ENCODE peak calls at places on chromosomes 3 and 15, in five cellular contexts. S, D, L, F and M are unnamed samples. For H3K4me1, the result is how much of the 10 kb centered on the place peaks cover.

GRCh38 chr3:105427332-105427731 is 60.6 kb downstream of the ALCAM start:
- DNase-seq in D (no peak), S (no peak), L (no peak), F (no peak), M (no peak)

GRCh38 chr3:4928277-4928789 is 50.9 kb upstream of the BHLHE40 start:
- DNase-seq in F (no peak), S (no peak), L (no peak), D (no peak), M (no peak)

GRCh38 chr3:115819785-115820384 is 196.6 kb downstream of the GAP43 start:
- DNase-seq in D (peak), S (peak), F (no peak), L (peak), M (peak)

GRCh38 chr3:188950832-188951489 is 220.8 kb upstream of the TPRG1 start:
- DNase-seq in F (peak), S (peak), D (peak), L (peak), M (peak)

GRCh38 chr3:45528429-45528828 is 66.1 kb upstream of the LIMD1 start:
- DNase-seq in L (no peak), F (no peak), S (no peak), D (no peak), M (no peak)

GRCh38 chr15:46456431-46456830 is 821.6 kb downstream of the SQOR start:
- DNase-seq in F (no peak), D (no peak), S (no peak), L (no peak), M (no peak)

GRCh38 chr3:73719413-73719831 is 94.7 kb upstream of the PDZRN3 start:
- DNase-seq in L (peak), D (no peak), S (no peak), F (no peak), M (no peak)

GRCh38 chr3:184526158-184526483 is 35.5 kb upstream of the EPHB3 start:
- DNase-seq in S (peak), F (no peak), L (no peak), D (no peak), M (no peak)

GRCh38 chr3:29758108-29759020 is 477.5 kb downstream of the RBMS3 start:
- DNase-seq in D (no peak), S (no peak), F (no peak), L (peak), M (no peak)

GRCh38 chr3:170330366-170330765 is 27.1 kb upstream of the SKIL start:
- DNase-seq in F (no peak), L (peak), S (no peak), D (peak), M (peak)

GRCh38 chr3:58059349-58060321 is 51.4 kb downstream of the FLNB start:
- DNase-seq in S (no peak), L (peak), F (peak), D (peak), M (peak)

GRCh38 chr15:75672646-75673425 is 25.1 kb downstream of the SNX33 start:
- DNase-seq in S (no peak), L (peak), D (no peak), F (no peak), M (peak)

GRCh38 chr3:122123885-122124284 is 59.6 kb upstream of the CASR start:
- DNase-seq in D (no peak), F (no peak), S (no peak), L (no peak), M (no peak)

GRCh38 chr15:98682992-98683701 is 34.8 kb downstream of the IGF1R start:
- DNase-seq in L (no peak), F (no peak), S (no peak), D (no peak), M (no peak)

GRCh38 chr15:69413822-69414701 is at the start of gene KIF23:
- DNase-seq in F (peak), L (peak), S (peak), D (peak), M (peak)

GRCh38 chr3:55735976-55736375 is 248.9 kb upstream of the WNT5A start:
- DNase-seq in S (no peak), D (no peak), F (no peak), L (no peak), M (no peak)

GRCh38 chr3:94544131-94544530 is 481.3 kb downstream of the NSUN3 start:
- DNase-seq in S (no peak), D (no peak), F (no peak), L (no peak), M (no peak)

GRCh38 chr15:40830884-40831283 is 2.4 kb upstream of the PPP1R14D start:
- DNase-seq in L (no peak), F (no peak), S (no peak), D (no peak), M (no peak)

GRCh38 chr3:135150282-135150681 is 355.2 kb downstream of the EPHB1 start:
- DNase-seq in S (no peak), L (no peak), F (no peak), D (no peak), M (no peak)

GRCh38 chr15:96027501-96027900 is 303.0 kb upstream of the NR2F2 start:
- DNase-seq in D (no peak), S (no peak), F (no peak), L (no peak), M (no peak)

GRCh38 chr3:28853830-28854229 is 427.0 kb upstream of the RBMS3 start:
- DNase-seq in S (no peak), L (peak), D (no peak), F (no peak), M (no peak)

GRCh38 chr15:60530653-60531052 is 51.7 kb upstream of the ICE2 start:
- DNase-seq in S (no peak), L (no peak), F (no peak), D (no peak), M (no peak)

GRCh38 chr3:138479355-138479964 is 45.0 kb downstream of the ESYT3 start:
- DNase-seq in F (no peak), S (peak), D (no peak), L (peak), M (no peak)

GRCh38 chr15:80991446-80991845 is 1.8 kb upstream of the MESD start:
- DNase-seq in L (peak), S (peak), F (no peak), D (peak), M (no peak)

GRCh38 chr15:22257668-22258401 is 177.5 kb downstream of the OR4M2 start:
- DNase-seq in S (no peak), F (no peak), D (no peak), L (no peak), M (no peak)

GRCh38 chr3:188021502-188022040 is 132.4 kb upstream of the LPP start:
- DNase-seq in S (no peak), D (no peak), L (peak), F (no peak), M (peak)

GRCh38 chr3:31423522-31423921 is 109.2 kb upstream of the STT3B start:
- DNase-seq in L (no peak), S (no peak), D (no peak), F (no peak), M (no peak)

GRCh38 chr3:149898771-149899170 is 71.9 kb downstream of the PFN2 start:
- DNase-seq in L (peak), F (no peak), S (no peak), D (no peak), M (peak)

GRCh38 chr3:43288850-43289249 is 2.5 kb downstream of the SNRK start:
- DNase-seq in L (no peak), D (no peak), S (no peak), F (no peak), M (no peak)
- H3K4me1 ChIP-seq in L (under half), D (half or more), S (half or more), F (under half), M (under half)

DNA sequence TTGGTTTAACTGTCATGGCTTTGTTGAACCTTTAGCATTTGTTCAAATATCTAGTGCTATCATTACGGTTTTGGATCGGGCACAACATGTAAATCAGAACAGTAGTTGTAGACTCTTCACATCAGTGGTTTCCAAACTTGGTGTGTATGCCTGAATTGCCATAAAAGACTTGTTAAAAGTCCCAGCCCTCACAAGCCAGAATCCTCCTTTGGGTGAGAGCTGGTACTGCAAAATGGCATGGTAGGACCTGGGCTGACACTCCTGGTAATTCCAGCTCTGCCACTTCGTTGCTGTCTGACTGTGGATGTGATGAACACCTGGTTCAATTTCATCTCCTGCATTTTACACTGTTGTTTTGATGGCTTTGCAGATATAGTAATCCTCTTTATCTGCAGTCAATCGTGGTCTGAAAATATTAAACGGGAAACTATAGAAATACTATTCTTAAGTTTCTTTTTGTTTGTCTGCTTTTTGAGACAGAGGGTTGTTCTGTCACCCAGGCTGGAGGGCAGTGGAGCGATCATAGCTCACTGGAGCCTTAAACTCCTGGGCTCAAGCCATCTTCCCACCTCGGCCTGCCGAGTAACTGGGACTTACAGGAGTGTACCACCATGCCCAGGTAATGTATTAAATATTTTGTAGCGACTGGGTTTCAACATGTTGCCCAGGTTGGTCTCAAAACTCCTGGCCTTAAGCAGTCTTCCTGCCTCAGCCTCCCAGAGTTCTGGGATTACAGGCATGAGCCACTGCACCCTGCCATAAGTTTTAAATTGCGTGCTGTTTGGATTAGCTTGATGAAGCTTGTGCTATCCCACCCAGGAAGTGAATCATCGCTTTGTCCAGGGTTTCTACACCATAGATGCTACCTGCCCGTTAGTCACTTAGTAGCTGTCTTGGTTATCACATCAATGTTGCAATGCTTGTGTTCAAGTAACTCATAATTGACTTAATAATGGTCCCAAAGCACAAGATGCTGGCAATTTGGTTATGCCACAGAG is 61.6 kb downstream of the RAB7A start:
- DNase-seq in L (peak), D (peak), F (no peak), S (peak), M (peak)
- H3K4me1 ChIP-seq in L (under half), D (under half), F (under half), S (half or more), M (under half)

GRCh38 chr3:141371882-141372281 is 3.6 kb downstream of the ZBTB38 start:
- DNase-seq in F (no peak), D (no peak), S (no peak), L (no peak), M (no peak)

GRCh38 chr3:141373768-141374526 is 5.6 kb downstream of the ZBTB38 start:
- DNase-seq in F (no peak), L (no peak), D (no peak), S (no peak), M (peak)

GRCh38 chr3:141373232-141373631 is 4.9 kb downstream of the ZBTB38 start:
- DNase-seq in D (no peak), S (no peak), F (no peak), L (no peak), M (no peak)

GRCh38 chr3:141370065-141370533 is 1.8 kb downstream of the ZBTB38 start:
- DNase-seq in F (no peak), D (peak), S (peak), L (peak), M (no peak)

GRCh38 chr3:141372656-141373055 is 4.4 kb downstream of the ZBTB38 start:
- DNase-seq in S (no peak), D (no peak), L (no peak), F (no peak), M (no peak)
- H3K4me1 ChIP-seq in S (under half), D (under half), L (under half), F (under half), M (under half)

GRCh38 chr3:177358085-177358967 is 161.0 kb upstream of the TBL1XR1 start:
- DNase-seq in D (peak), S (peak), F (peak), L (peak), M (peak)

GRCh38 chr3:177361042-177361938 is 164.0 kb upstream of the TBL1XR1 start:
- DNase-seq in L (no peak), S (peak), D (no peak), F (peak), M (no peak)

GRCh38 chr3:177357352-177358084 is 160.2 kb upstream of the TBL1XR1 start:
- DNase-seq in S (peak), L (peak), F (no peak), D (peak), M (peak)

GRCh38 chr3:177359601-177360357 is 162.5 kb upstream of the TBL1XR1 start:
- DNase-seq in F (peak), S (peak), L (peak), D (peak), M (peak)

DNA sequence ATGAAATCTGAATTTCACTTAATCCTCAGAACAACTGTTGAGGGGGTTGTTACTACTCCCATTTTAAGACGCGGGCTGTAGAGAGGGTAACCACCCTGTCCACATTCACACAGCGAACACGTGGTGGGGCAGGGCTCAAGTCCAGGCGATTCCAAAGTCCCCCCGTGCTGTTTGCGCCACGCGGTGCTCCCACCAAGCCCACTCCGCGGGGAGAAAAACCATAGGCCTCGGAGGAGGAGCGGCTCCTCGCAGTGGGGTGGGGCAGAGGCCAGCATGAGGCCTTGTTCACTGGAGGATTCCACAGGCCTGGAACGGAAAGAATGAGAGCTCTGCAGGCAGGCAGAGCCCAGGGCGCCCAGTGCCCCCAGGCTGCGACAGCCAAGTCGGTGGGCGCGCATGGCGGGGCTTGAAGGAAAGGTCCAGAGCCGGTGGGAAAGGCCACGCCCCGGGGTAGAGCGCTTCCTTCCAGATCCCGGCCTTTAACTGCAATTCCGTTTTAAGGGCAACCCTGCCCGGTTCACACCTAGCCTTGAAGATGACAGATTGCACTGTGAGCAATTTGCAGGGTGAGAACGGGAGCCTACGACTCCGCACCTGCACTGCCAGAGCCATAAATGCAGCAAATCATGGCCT is 161.8 kb upstream of the TBL1XR1 start:
- DNase-seq in F (peak), L (peak), S (peak), D (peak), M (peak)
- H3K4me1 ChIP-seq in F (under half), L (under half), S (under half), D (half or more), M (under half)

DNA sequence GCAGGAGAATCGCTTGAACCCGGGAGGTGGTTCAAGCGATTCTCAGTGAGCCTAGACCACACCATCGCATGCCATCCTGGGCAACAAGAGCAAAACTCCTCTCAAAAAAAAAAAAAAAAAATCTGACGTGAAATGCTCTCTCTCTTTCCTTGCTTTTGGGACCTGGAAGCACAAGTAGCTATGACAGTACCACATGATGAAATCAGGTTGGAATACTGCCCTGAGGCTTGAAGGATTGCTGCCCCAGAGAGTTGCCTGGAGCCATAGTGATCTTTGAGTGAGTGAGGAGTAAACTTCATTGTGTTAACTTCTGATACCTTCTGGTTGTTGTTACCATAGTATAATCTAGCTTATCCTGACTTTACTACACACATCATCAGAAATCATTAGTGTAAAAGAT is 23.3 kb downstream of the AKAP13 start:
- DNase-seq in S (no peak), L (peak), F (no peak), D (no peak), M (no peak)
- H3K4me1 ChIP-seq in S (under half), L (under half), F (under half), D (under half), M (half or more)